ENCODE peak calls at places on chromosomes 5 and 9, in four cellular contexts. M is transverse colon, E is heart right ventricle, C is body of pancreas. Q is an unnamed sample.

GRCh38 chr9:37511006-37511714 is 25.4 kb downstream of the POLR1E start:
- DNase-seq in M (no peak), E (no peak), C (no peak), Q (peak; percentile 49)

GRCh38 chr9:131617611-131618010 is 72.3 kb downstream of the PRRT1B start:
- DNase-seq in M (no peak), E (peak; percentile 13), C (no peak), Q (no peak)

GRCh38 chr9:126965541-126966428 is 51.2 kb downstream of the RALGPS1 start:
- DNase-seq in M (peak; percentile 25), E (peak; percentile 55), C (no peak), Q (no peak)

GRCh38 chr9:21381752-21382339 is 3.4 kb downstream of the IFNA2 start:
- DNase-seq in M (no peak), E (no peak), C (no peak), Q (no peak)

GRCh38 chr9:121640076-121640475 is 11.4 kb upstream of the DAB2IP start:
- DNase-seq in M (peak; percentile 86), E (peak; percentile 73), C (peak; percentile 80), Q (no peak)

GRCh38 chr5:151781201-151781600 is 9.4 kb downstream of the G3BP1 start:
- DNase-seq in M (no peak), E (no peak), C (no peak), Q (no peak)

GRCh38 chr5:65866837-65867508 is 59.4 kb upstream of the ERBIN start:
- DNase-seq in M (no peak), E (no peak), C (no peak), Q (no peak)

GRCh38 chr5:71782393-71782770 is 63.3 kb downstream of the CARTPT start:
- DNase-seq in M (no peak), E (no peak), C (no peak), Q (no peak)

GRCh38 chr5:59813761-59814562 is 79.6 kb downstream of the PDE4D start:
- DNase-seq in M (peak; percentile 23), E (no peak), C (no peak), Q (no peak)

GRCh38 chr5:133930824-133931111 is 37.7 kb downstream of the C5orf15 start:
- DNase-seq in M (no peak), E (no peak), C (no peak), Q (no peak)

GRCh38 chr9:95724253-95724991 is 151.1 kb upstream of the ERCC6L2 start:
- DNase-seq in M (peak; percentile 39), E (no peak), C (no peak), Q (no peak)

GRCh38 chr5:59274130-59274529 is 619.4 kb downstream of the PDE4D start:
- DNase-seq in M (no peak), E (no peak), C (no peak), Q (no peak)

GRCh38 chr5:78541058-78541624 is 107.4 kb downstream of the LHFPL2 start:
- DNase-seq in M (no peak), E (no peak), C (no peak), Q (no peak)

GRCh38 chr9:73573235-73573634 is 421.6 kb downstream of the ANXA1 start:
- DNase-seq in M (no peak), E (no peak), C (no peak), Q (no peak)

GRCh38 chr5:72166070-72166979 is 59.0 kb downstream of the MAP1B start:
- DNase-seq in M (no peak), E (peak; percentile 36), C (no peak), Q (no peak)

GRCh38 chr5:53603009-53603687 is 42.7 kb downstream of the NDUFS4 start:
- DNase-seq in M (no peak), E (no peak), C (no peak), Q (no peak)

GRCh38 chr5:111774525-111774924 is 17.5 kb upstream of the NREP start:
- DNase-seq in M (peak; percentile 64), E (no peak), C (no peak), Q (no peak)

GRCh38 chr9:24881361-24881760 is 335.7 kb upstream of the IZUMO3 start:
- DNase-seq in M (no peak), E (no peak), C (no peak), Q (no peak)

GRCh38 chr9:137545123-137545522 is 5.1 kb downstream of the PNPLA7 start:
- DNase-seq in M (no peak), E (no peak), C (no peak), Q (no peak)

GRCh38 chr5:81297531-81297930 is 3.9 kb upstream of the ZCCHC9 start:
- DNase-seq in M (no peak), E (no peak), C (no peak), Q (no peak)

GRCh38 chr9:16335788-16336580 is 534.5 kb downstream of the BNC2 start:
- DNase-seq in M (peak; percentile 43), E (peak; percentile 44), C (peak; percentile 21), Q (no peak)

GRCh38 chr5:51225671-51226419 is 157.4 kb upstream of the ISL1 start:
- DNase-seq in M (no peak), E (no peak), C (peak; percentile 18), Q (no peak)

GRCh38 chr9:134833294-134833880 is 47.2 kb upstream of the FCN2 start:
- DNase-seq in M (no peak), E (no peak), C (no peak), Q (no peak)

GRCh38 chr5:154967419-154968024 is 26.6 kb downstream of the MRPL22 start:
- DNase-seq in M (no peak), E (no peak), C (no peak), Q (no peak)

GRCh38 chr5:171131499-171131898 is 177.5 kb upstream of the TLX3 start:
- DNase-seq in M (no peak), E (no peak), C (no peak), Q (no peak)

GRCh38 chr9:69455311-69455710 is 130.3 kb downstream of the ENTREP1 start:
- DNase-seq in M (no peak), E (no peak), C (no peak), Q (no peak)

GRCh38 chr5:110716247-110717245 is 9.9 kb downstream of the TMEM232 start:
- DNase-seq in M (no peak), E (no peak), C (no peak), Q (no peak)
- TF ChIP-seq CTCF in M (no peak), E (no peak), C (no peak), Q (peak; percentile 75)

GRCh38 chr9:116792271-116792670 is 105.2 kb downstream of the TRIM32 start:
- DNase-seq in M (no peak), E (no peak), C (no peak), Q (no peak)
- TF ChIP-seq CTCF in M (no peak), E (no peak), C (no peak), Q (no peak)

GRCh38 chr5:148584103-148584502 is 70.2 kb downstream of the HTR4 start:
- DNase-seq in M (no peak), E (no peak), C (no peak), Q (no peak)

GRCh38 chr5:148583421-148583965 is 70.8 kb downstream of the HTR4 start:
- DNase-seq in M (no peak), E (no peak), C (no peak), Q (no peak)

GRCh38 chr5:148586796-148587195 is 67.5 kb downstream of the HTR4 start:
- DNase-seq in M (no peak), E (no peak), C (no peak), Q (no peak)

DNA sequence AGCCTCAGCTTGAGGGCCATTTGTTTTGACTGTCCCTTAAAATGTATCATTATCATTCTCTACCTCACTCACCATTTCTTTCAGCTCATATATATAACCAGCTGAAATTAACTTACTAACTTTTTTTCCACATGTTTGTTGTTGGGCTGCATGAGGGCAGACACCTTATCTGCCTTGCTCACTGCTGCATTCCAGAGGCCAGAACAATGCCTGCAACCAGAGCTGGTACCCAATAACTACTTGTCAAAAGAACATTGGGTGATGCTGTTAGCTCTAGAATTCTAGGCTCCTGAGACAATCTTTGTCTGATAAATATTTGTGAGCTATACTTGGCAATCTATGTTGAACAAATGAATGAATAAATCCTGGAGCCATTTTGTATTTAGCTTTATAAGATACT is 68.3 kb downstream of the HTR4 start:
- DNase-seq in M (no peak), E (no peak), C (no peak), Q (no peak)
- TF ChIP-seq CTCF in M (no peak), E (no peak), C (no peak), Q (no peak)

DNA sequence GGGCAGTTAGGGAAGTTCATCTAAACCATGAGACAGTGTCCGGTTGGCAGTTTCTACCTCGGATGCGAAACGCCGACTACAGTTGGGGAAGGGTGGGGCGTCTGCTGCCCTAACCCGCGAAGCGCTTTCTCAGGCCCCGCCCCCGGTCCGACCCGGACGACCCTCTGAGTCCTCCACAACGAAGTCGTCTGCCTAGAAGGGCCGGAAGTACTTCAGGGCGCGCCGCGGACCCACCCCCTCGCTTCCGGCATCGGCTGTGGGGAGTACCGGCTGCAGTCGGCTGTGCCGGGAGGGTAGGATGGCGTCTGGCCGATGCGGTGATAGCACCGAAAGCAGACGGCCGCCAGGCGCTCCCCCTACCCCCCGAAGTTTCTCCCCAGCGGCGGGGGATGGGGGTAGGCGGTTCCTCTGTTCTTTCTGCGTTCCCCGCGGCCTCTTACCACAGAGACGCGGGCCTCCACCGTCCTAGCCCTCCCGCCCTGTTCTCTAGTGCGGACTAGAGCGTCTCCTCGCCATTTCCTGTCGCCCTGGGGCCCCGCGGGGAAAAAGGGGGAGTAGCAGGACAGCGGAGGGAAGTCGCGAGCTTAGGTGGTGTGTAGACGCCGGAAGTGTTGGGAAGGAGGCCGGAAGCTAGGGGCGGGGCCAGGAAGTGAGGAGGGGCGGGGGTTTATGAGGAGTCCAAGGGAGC is at the start of gene TRIM41:
- DNase-seq in M (peak; percentile 99), E (peak; percentile 99), C (peak; percentile 95), Q (peak; percentile 99)
- TF ChIP-seq CTCF in M (peak; percentile 3), E (no peak), C (peak; percentile 11), Q (peak; percentile 22)

GRCh38 chr5:136075339-136075885 is 46.6 kb downstream of the TGFBI start:
- DNase-seq in M (no peak), E (no peak), C (no peak), Q (no peak)
- TF ChIP-seq CTCF in M (no peak), E (no peak), C (no peak), Q (peak; percentile 13)